ENCODE peak calls at places on chromosomes 11 and 22, in seven cellular contexts. O is A549, U is cardiac fibroblast, K is heart right ventricle, C is psoas muscle, W is thoracic aorta, Q is spleen. S is an unnamed sample.
A peak's percentile ranks its signal among the peaks of the same experiment; 100 is the strongest.

GRCh38 chr22:41411021-41411851 is 29.5 kb downstream of the TEF start:
- DNase-seq in W (peak; percentile 38), K (no peak), U (no peak), O (no peak), Q (no peak), C (peak; percentile 51), S (no peak)

GRCh38 chr11:72583177-72583553 is 91.1 kb downstream of the PDE2A start:
- DNase-seq in U (no peak), K (no peak), Q (peak; percentile 51), C (no peak), O (no peak), W (no peak), S (no peak)

GRCh38 chr11:68810164-68810563 is 31.6 kb downstream of the CPT1A start:
- DNase-seq in U (no peak), W (no peak), C (peak; percentile 80), Q (no peak), O (no peak), K (peak; percentile 79), S (no peak)

GRCh38 chr22:35555351-35555915 is 14.8 kb downstream of the RASD2 start:
- DNase-seq in K (no peak), Q (no peak), O (no peak), W (no peak), U (no peak), C (no peak), S (no peak)

GRCh38 chr11:104033134-104033533 is 3.3 kb upstream of the DDI1 start:
- DNase-seq in C (no peak), O (peak; percentile 54), K (no peak), W (no peak), Q (no peak), U (peak; percentile 67), S (peak; percentile 84)

GRCh38 chr11:67060111-67060522 is 3.5 kb downstream of the RHOD start:
- DNase-seq in W (no peak), O (peak; percentile 91), K (no peak), C (no peak), Q (no peak), U (peak; percentile 47), S (peak; percentile 65)

GRCh38 chr22:45314789-45315188 is 5.1 kb downstream of the FAM118A start:
- DNase-seq in U (no peak), C (no peak), Q (no peak), W (no peak), K (no peak), O (no peak), S (no peak)

GRCh38 chr11:117618956-117619355 is 178.1 kb downstream of the DSCAML1 start:
- DNase-seq in Q (no peak), K (no peak), U (no peak), W (no peak), O (no peak), C (no peak), S (no peak)

GRCh38 chr11:113675003-113675471 is 31.1 kb downstream of the TMPRSS5 start:
- DNase-seq in U (peak; percentile 95), K (no peak), W (no peak), Q (no peak), O (no peak), C (no peak), S (peak; percentile 54)

GRCh38 chr11:2314525-2315394 is 12.9 kb downstream of the TSPAN32 start:
- DNase-seq in Q (peak; percentile 79), W (peak; percentile 82), K (peak; percentile 95), U (peak; percentile 53), C (peak; percentile 71), O (no peak), S (no peak)

GRCh38 chr22:28333106-28333505 is 346.5 kb downstream of the TTC28 start:
- DNase-seq in C (no peak), O (no peak), Q (no peak), U (no peak), K (no peak), W (no peak), S (no peak)

GRCh38 chr11:1155274-1155693 is 2.5 kb upstream of the MUC5AC start:
- DNase-seq in Q (no peak), W (no peak), C (no peak), U (peak; percentile 28), K (no peak), O (no peak), S (peak; percentile 4)

GRCh38 chr11:28547395-28547794 is 439.2 kb downstream of the METTL15 start:
- DNase-seq in C (no peak), U (no peak), W (no peak), K (no peak), O (no peak), Q (no peak), S (no peak)

GRCh38 chr11:45921561-45922424 is 663 bp upstream of the LARGE2 start:
- DNase-seq in Q (no peak), W (no peak), C (peak; percentile 14), K (no peak), O (no peak), U (no peak), S (no peak)

GRCh38 chr22:46812034-46812605 is 49.7 kb downstream of the TBC1D22A start:
- DNase-seq in W (no peak), U (no peak), C (no peak), O (no peak), K (no peak), Q (peak; percentile 48), S (no peak)

GRCh38 chr11:67506426-67507032 is 1.4 kb upstream of the PITPNM1 start:
- DNase-seq in U (no peak), W (no peak), C (no peak), Q (no peak), O (no peak), K (no peak), S (no peak)

GRCh38 chr11:68632802-68633201 is 51.5 kb upstream of the GAL start:
- DNase-seq in K (no peak), C (no peak), O (peak; percentile 51), W (no peak), U (peak; percentile 77), Q (no peak), S (peak; percentile 81)

GRCh38 chr11:77117485-77117884 is 10.6 kb upstream of the MYO7A start:
- DNase-seq in K (no peak), O (no peak), Q (no peak), C (no peak), U (no peak), W (no peak), S (no peak)

GRCh38 chr11:114889464-114890065 is 211.2 kb downstream of the NXPE2 start:
- DNase-seq in K (peak; percentile 38), Q (no peak), U (no peak), C (no peak), O (no peak), W (no peak), S (no peak)

GRCh38 chr11:38791346-38791961 is 2193.4 kb upstream of the RAG2 start:
- DNase-seq in C (no peak), O (peak; percentile 22), U (peak; percentile 84), W (no peak), K (peak; percentile 40), Q (no peak), S (peak; percentile 78)

GRCh38 chr11:70519117-70519516 is 120.8 kb downstream of the CTTN start:
- DNase-seq in C (no peak), U (no peak), W (no peak), Q (peak; percentile 20), O (no peak), K (no peak), S (no peak)

GRCh38 chr11:65172600-65172999 is 2.6 kb downstream of the SPDYC start:
- DNase-seq in U (no peak), K (no peak), O (no peak), W (no peak), C (no peak), Q (peak; percentile 41), S (no peak)

GRCh38 chr11:27412192-27412691 is 49.2 kb upstream of the CCDC34 start:
- DNase-seq in K (no peak), Q (no peak), U (no peak), W (no peak), C (no peak), O (no peak), S (no peak)

DNA sequence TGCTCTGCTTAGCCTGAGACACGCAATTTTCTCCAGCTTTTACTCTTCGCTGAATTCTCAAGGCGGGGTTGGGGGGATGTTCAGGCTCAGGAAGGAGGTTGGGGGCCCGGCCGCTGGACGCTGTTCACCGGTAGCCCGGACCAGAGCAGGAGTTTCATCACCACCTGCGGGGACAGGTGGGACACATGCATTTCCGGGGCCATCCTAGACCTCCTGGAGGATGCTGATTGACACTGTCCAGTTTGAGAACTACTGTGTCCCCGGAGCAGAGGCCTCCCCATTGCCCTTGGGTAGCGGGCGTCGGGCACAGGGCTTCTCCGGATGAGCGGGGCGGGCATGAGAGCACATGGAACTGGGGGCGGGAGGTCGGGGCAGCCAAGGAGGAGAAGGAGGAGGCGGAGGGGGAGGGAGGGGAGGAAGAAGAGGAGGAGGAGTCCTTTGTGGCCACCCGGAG is 144.0 kb upstream of the GRK3 start:
- DNase-seq in K (no peak), O (no peak), Q (no peak), U (no peak), W (no peak), C (no peak), S (no peak)
- H3K4me3 ChIP-seq in K (peak overlapping the region; percentile 53), O (peak overlapping the region; percentile 59), Q (no peak overlapping the region), U (no peak overlapping the region), W (peak overlapping the region; percentile 59), C (peak overlapping the region; percentile 57), S (no peak overlapping the region)

GRCh38 chr11:112355726-112356125 is 95.1 kb upstream of the PLET1 start:
- DNase-seq in C (no peak), W (no peak), O (no peak), Q (no peak), U (peak; percentile 32), K (no peak), S (peak; percentile 55)
- TF ChIP-seq CTCF in C (no peak), W (no peak), O (no peak), Q (no peak), U (peak; percentile 10), K (peak; percentile 39), S (peak; percentile 45)

DNA sequence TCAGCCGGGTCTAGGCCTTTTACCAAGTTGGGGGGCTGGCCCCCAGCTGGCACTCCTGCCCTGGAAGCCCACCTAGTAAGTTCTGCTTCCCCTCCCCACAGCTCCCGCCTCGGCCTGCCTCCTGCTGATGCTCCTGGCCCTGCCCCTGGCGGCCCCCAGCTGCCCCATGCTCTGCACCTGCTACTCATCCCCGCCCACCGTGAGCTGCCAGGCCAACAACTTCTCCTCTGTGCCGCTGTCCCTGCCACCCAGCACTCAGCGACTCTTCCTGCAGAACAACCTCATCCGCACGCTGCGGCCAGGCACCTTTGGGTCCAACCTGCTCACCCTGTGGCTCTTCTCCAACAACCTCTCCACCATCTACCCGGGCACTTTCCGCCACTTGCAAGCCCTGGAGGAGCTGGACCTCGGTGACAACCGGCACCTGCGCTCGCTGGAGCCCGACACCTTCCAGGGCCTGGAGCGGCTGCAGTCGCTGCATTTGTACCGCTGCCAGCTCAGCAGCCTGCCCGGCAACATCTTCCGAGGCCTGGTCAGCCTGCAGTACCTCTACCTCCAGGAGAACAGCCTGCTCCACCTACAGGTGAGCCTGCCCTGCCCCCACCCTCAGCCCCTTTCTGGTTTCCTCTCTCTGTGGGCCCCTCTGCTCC is 7.3 kb downstream of the RTN4RL2 start:
- DNase-seq in O (no peak), K (no peak), Q (no peak), C (no peak), W (no peak), U (no peak), S (no peak)
- H3K4me3 ChIP-seq in O (no peak overlapping the region), K (no peak overlapping the region), Q (no peak overlapping the region), C (no peak overlapping the region), W (no peak overlapping the region), U (no peak overlapping the region), S (no peak overlapping the region)

GRCh38 chr22:48782817-48783511 is 1044.7 kb downstream of the BRD1 start:
- DNase-seq in U (no peak), W (no peak), O (peak; percentile 10), Q (no peak), K (no peak), C (no peak), S (no peak)
- TF ChIP-seq CTCF in U (no peak), W (no peak), O (peak; percentile 19), Q (no peak), K (no peak), C (no peak), S (no peak)

GRCh38 chr11:43632171-43632570 is 48.4 kb upstream of the HSD17B12 start:
- DNase-seq in U (peak; percentile 29), O (no peak), C (no peak), W (no peak), Q (no peak), K (no peak), S (peak; percentile 47)
- H3K4me3 ChIP-seq in U (no peak overlapping the region), O (no peak overlapping the region), C (no peak overlapping the region), W (no peak overlapping the region), Q (no peak overlapping the region), K (no peak overlapping the region), S (no peak overlapping the region)